ENCODE peak calls at places on chromosomes 7 and 10, in five cellular contexts. G is cardiac muscle cell, I is AG04449, T is MM.1S, K is K562. S is an unnamed sample.

GRCh38 chr10:89398003-89398749 is 5.8 kb downstream of the IFIT1 start:
- DNase-seq in G (no peak), I (no peak), T (no peak), K (no peak), S (no peak)

GRCh38 chr7:50687096-50687495 is 95.6 kb downstream of the GRB10 start:
- DNase-seq in G (no peak), I (no peak), T (no peak), K (no peak), S (no peak)

GRCh38 chr7:127514499-127514898 is 70.9 kb downstream of the GCC1 start:
- DNase-seq in G (peak), I (peak), T (peak), K (no peak), S (peak)

GRCh38 chr7:5594616-5595544 is 171.2 kb upstream of the TNRC18 start:
- DNase-seq in G (peak), I (no peak), T (no peak), K (no peak), S (peak)

GRCh38 chr7:100679129-100679926 is 5.8 kb downstream of the GNB2 start:
- DNase-seq in G (no peak), I (no peak), T (no peak), K (peak), S (peak)

GRCh38 chr7:159067870-159068787 is 76.5 kb downstream of the VIPR2 start:
- DNase-seq in G (no peak), I (no peak), T (no peak), K (no peak), S (peak)

GRCh38 chr10:127910464-127910770 is 3.5 kb downstream of the PTPRE start:
- DNase-seq in G (no peak), I (no peak), T (no peak), K (no peak), S (peak)

GRCh38 chr10:55742487-55742886 is 618.6 kb downstream of the ZWINT start:
- DNase-seq in G (no peak), I (no peak), T (no peak), K (no peak), S (no peak)

GRCh38 chr7:116522247-116522646 is 2.6 kb upstream of the CAV1 start:
- DNase-seq in G (no peak), I (peak), T (no peak), K (no peak), S (peak)

GRCh38 chr7:34059551-34059840 is 154.2 kb downstream of the BMPER start:
- DNase-seq in G (no peak), I (no peak), T (no peak), K (no peak), S (no peak)

DNA sequence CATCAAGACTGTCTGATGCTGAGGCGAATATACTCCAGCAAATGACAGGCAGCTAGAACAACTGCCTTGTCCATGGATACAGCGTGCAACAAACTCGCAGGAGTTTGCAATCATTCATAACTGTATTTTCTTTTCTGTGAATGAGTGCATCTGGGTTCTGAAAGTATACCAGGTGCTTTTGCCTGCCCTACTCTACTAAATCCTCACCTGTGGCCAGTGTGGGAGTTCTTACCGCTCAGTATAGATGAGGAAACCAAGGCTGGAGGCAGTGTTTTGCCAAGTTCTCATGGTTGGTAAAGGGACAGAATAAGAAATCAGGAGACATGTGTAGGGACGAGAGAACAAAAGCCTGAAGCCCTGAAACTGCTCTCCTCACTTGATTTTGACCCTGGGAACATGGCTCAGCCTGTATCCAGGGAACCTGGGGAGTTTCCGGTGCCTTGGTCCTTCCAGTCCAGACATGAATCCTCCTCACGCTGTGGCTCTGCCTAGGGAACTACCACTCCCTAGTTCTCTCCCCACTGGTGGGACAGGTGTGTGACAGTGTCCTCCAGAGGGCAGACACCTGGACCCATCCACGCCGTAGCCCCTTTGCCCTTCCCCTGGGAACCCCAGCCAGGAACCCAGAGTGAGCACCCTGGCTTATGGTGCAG is 142.0 kb downstream of the CDH23 start:
- DNase-seq in G (no peak), I (no peak), T (no peak), K (no peak), S (no peak)
- H3K4me3 ChIP-seq in G (no peak), I (no peak), T (no peak), K (no peak), S (no peak)

GRCh38 chr10:102652170-102652926 is 8.1 kb downstream of the TRIM8 start:
- DNase-seq in G (no peak), I (no peak), T (peak), K (no peak), S (peak)
- H3K4me3 ChIP-seq in G (no peak), I (no peak), T (no peak), K (no peak), S (no peak)

DNA sequence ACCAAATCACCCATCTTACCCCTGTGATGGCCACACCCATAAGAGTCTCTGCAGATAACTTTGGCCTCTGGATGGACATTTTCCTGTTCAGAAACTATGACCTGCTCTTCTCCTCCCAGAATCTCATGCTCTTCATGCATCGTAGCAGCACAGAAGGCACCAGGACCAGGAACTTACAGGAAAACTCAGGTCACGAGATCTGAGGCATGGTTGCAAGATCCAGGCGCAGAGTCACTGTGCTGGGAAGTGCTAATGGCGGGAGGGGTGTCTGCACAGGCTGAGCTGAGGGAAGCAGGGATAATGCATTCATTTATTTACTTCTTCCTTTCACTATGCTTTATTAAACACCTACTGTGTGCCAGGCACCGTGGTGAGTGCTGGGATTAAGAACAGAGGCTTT is 48.2 kb upstream of the LOXL4 start:
- DNase-seq in G (no peak), I (no peak), T (no peak), K (no peak), S (no peak)
- H3K4me3 ChIP-seq in G (no peak), I (no peak), T (no peak), K (no peak), S (no peak)

GRCh38 chr7:36151921-36152755 is 916 bp upstream of the EEPD1 start:
- DNase-seq in G (no peak), I (no peak), T (no peak), K (no peak), S (peak)
- H3K4me3 ChIP-seq in G (peak), I (peak), T (peak), K (peak), S (peak)

GRCh38 chr10:12042797-12043651 is at the start of gene UPF2:
- DNase-seq in G (peak), I (peak), T (peak), K (peak), S (peak)
- H3K4me3 ChIP-seq in G (peak), I (peak), T (peak), K (peak), S (peak)